ENCODE peak calls at places on chromosomes 16 and 17, in five cellular contexts. K is lower leg skin, Y is cardiac muscle cell, O is H1, X is NCI-H748 treated with DMSO at 0.1 percent for 48 hours. P is an unnamed sample.

GRCh38 chr16:29314292-29314934 is 92.1 kb downstream of the NPIPB11 start:
- DNase-seq in K (no peak), Y (no peak), O (no peak), X (no peak), P (no peak)

GRCh38 chr16:4094138-4094773 is 22.0 kb downstream of the ADCY9 start:
- DNase-seq in O (no peak), X (no peak), K (no peak), Y (no peak), P (no peak)

GRCh38 chr17:8476741-8477140 is 41.1 kb downstream of the NDEL1 start:
- DNase-seq in O (no peak), K (no peak), X (no peak), Y (no peak), P (no peak)

GRCh38 chr17:10920511-10920910 is 82.6 kb upstream of the PIRT start:
- DNase-seq in K (no peak), X (no peak), O (no peak), Y (no peak), P (no peak)

GRCh38 chr16:67942200-67942509 is 1.8 kb downstream of the LCAT start:
- DNase-seq in O (peak), K (no peak), X (no peak), Y (peak), P (no peak)

GRCh38 chr17:46949291-46950174 is 26.6 kb downstream of the GOSR2 start:
- DNase-seq in K (no peak), X (no peak), O (no peak), Y (no peak), P (no peak)

GRCh38 chr16:87324411-87325275 is 7.5 kb upstream of the C16orf95 start:
- DNase-seq in Y (peak), K (no peak), X (no peak), O (peak), P (no peak)

GRCh38 chr17:62725791-62726249 is 82.3 kb downstream of the MARCHF10 start:
- DNase-seq in X (no peak), K (no peak), Y (no peak), O (no peak), P (no peak)

GRCh38 chr16:14501331-14502255 is 128.5 kb downstream of the PARN start:
- DNase-seq in K (peak), O (peak), X (no peak), Y (peak), P (peak)

GRCh38 chr16:14249291-14250032 is 178.3 kb downstream of the MRTFB start:
- DNase-seq in X (peak), O (peak), Y (peak), K (peak), P (peak)

GRCh38 chr17:48678141-48678971 is 44.0 kb downstream of the PRAC1 start:
- DNase-seq in Y (peak), X (peak), K (peak), O (peak), P (peak)

GRCh38 chr17:82151106-82151957 is 53.3 kb upstream of the FASN start:
- DNase-seq in K (no peak), O (no peak), Y (no peak), X (no peak), P (no peak)

GRCh38 chr17:61291457-61292311 is 108.0 kb upstream of the TBX2 start:
- DNase-seq in O (no peak), X (no peak), K (no peak), Y (no peak), P (peak)

GRCh38 chr16:65414284-65414984 is 292.6 kb upstream of the CDH11 start:
- DNase-seq in O (no peak), Y (no peak), X (no peak), K (no peak), P (no peak)

GRCh38 chr16:30004424-30004776 is 6.4 kb downstream of the DOC2A start:
- DNase-seq in X (no peak), Y (no peak), O (no peak), K (no peak), P (peak)

GRCh38 chr16:15708096-15708495 is 58.1 kb downstream of the NDE1 start:
- DNase-seq in K (no peak), O (no peak), Y (no peak), X (no peak), P (no peak)

GRCh38 chr17:15432807-15433547 is 34.4 kb downstream of the CDRT4 start:
- DNase-seq in O (no peak), Y (no peak), K (no peak), X (no peak), P (no peak)

GRCh38 chr17:40283662-40284061 is 4.0 kb upstream of the CDC6 start:
- DNase-seq in Y (no peak), O (no peak), K (no peak), X (no peak), P (no peak)

GRCh38 chr16:28063047-28063521 is 430 bp downstream of the GSG1L start:
- DNase-seq in O (peak), Y (peak), X (no peak), K (no peak), P (no peak)

GRCh38 chr17:34843682-34844081 is 117.6 kb downstream of the CCT6B start:
- DNase-seq in K (no peak), X (no peak), Y (no peak), O (no peak), P (no peak)

GRCh38 chr16:2090819-2091721 is 43.3 kb downstream of the TSC2 start:
- DNase-seq in O (peak), K (peak), Y (peak), X (no peak), P (peak)

GRCh38 chr16:85028638-85029412 is 1.2 kb downstream of the KIAA0513 start:
- DNase-seq in Y (no peak), K (peak), X (no peak), O (no peak), P (peak)

GRCh38 chr17:1590031-1590746 is 27.6 kb upstream of the PITPNA start:
- DNase-seq in O (no peak), K (peak), Y (peak), X (no peak), P (no peak)

GRCh38 chr17:76940293-76940692 is 72.1 kb downstream of the MGAT5B start:
- DNase-seq in O (peak), Y (no peak), X (no peak), K (no peak), P (no peak)

GRCh38 chr16:1108299-1109252 is 12.5 kb upstream of the C1QTNF8 start:
- DNase-seq in Y (no peak), O (no peak), K (no peak), X (no peak), P (no peak)

GRCh38 chr17:70278846-70279465 is 109.6 kb downstream of the KCNJ2 start:
- DNase-seq in Y (no peak), K (no peak), X (peak), O (no peak), P (no peak)

GRCh38 chr16:73064227-73064995 is 16.5 kb upstream of the ZFHX3 start:
- DNase-seq in Y (no peak), X (no peak), O (peak), K (no peak), P (no peak)

GRCh38 chr17:78820122-78820792 is 20.4 kb downstream of the USP36 start:
- DNase-seq in Y (no peak), K (no peak), X (no peak), O (no peak), P (no peak)

GRCh38 chr17:82574041-82574440 is 54.5 kb downstream of the FOXK2 start:
- DNase-seq in X (no peak), Y (no peak), O (no peak), K (no peak), P (no peak)

GRCh38 chr17:61408151-61409041 is 8.8 kb downstream of the TBX2 start:
- DNase-seq in K (no peak), X (no peak), Y (no peak), O (peak), P (no peak)

GRCh38 chr16:80683646-80684045 is 120.8 kb downstream of the CDYL2 start:
- DNase-seq in Y (no peak), O (no peak), K (no peak), X (no peak), P (no peak)

GRCh38 chr17:39001703-39002637 is 34.8 kb upstream of the FBXO47 start:
- DNase-seq in K (peak), Y (no peak), X (no peak), O (no peak), P (no peak)

GRCh38 chr17:15651583-15652110 is 32.1 kb upstream of the FBXW10B start:
- DNase-seq in Y (peak), O (no peak), K (peak), X (peak), P (peak)

P was measured in NCI-H2081.